ENCODE peak calls at places on chromosome 2, in nine cellular contexts. One of them, this sample, is unnamed.

GRCh38 chr2:235551965-235552364 is 58.1 kb downstream of the AGAP1 start:
- DNase-seq in activated CD4-positive, alpha-beta T cell treated with anti-CD3 and anti-CD28 coated beads, Interleukin-2, amount 10 ng/mL, durations not matched to agents 7 days and 5 days: no peak
- DNase-seq in AG08396: peak; percentile 51
- DNase-seq in neural crest cell: peak; percentile 20
- DNase-seq in omental fat pad: no peak
- DNase-seq in retinal pigment epithelial cell: no peak
- DNase-seq in T-cell: no peak
- DNase-seq in NCI-H345: peak; percentile 30
- DNase-seq in MV-4-11: no peak
- DNase-seq in this sample: no peak

GRCh38 chr2:216520156-216520555 is 21.5 kb downstream of the RPL37A start:
- DNase-seq in activated CD4-positive, alpha-beta T cell treated with anti-CD3 and anti-CD28 coated beads, Interleukin-2, amount 10 ng/mL, durations not matched to agents 7 days and 5 days: no peak
- DNase-seq in AG08396: no peak
- DNase-seq in neural crest cell: no peak
- DNase-seq in omental fat pad: no peak
- DNase-seq in retinal pigment epithelial cell: no peak
- DNase-seq in T-cell: no peak
- DNase-seq in NCI-H345: no peak
- DNase-seq in MV-4-11: no peak
- DNase-seq in this sample: no peak

GRCh38 chr2:59177748-59178147 is 936.6 kb upstream of the FANCL start:
- DNase-seq in activated CD4-positive, alpha-beta T cell treated with anti-CD3 and anti-CD28 coated beads, Interleukin-2, amount 10 ng/mL, durations not matched to agents 7 days and 5 days: no peak
- DNase-seq in AG08396: no peak
- DNase-seq in neural crest cell: no peak
- DNase-seq in omental fat pad: no peak
- DNase-seq in retinal pigment epithelial cell: no peak
- DNase-seq in T-cell: no peak
- DNase-seq in NCI-H345: peak; percentile 88
- DNase-seq in MV-4-11: no peak
- DNase-seq in this sample: no peak

GRCh38 chr2:54561795-54562592 is 105.9 kb downstream of the SPTBN1 start:
- DNase-seq in activated CD4-positive, alpha-beta T cell treated with anti-CD3 and anti-CD28 coated beads, Interleukin-2, amount 10 ng/mL, durations not matched to agents 7 days and 5 days: no peak
- DNase-seq in AG08396: no peak
- DNase-seq in neural crest cell: no peak
- DNase-seq in omental fat pad: no peak
- DNase-seq in retinal pigment epithelial cell: no peak
- DNase-seq in T-cell: no peak
- DNase-seq in NCI-H345: no peak
- DNase-seq in MV-4-11: peak; percentile 20
- DNase-seq in this sample: no peak

GRCh38 chr2:148998831-148999200 is 39.7 kb upstream of the LYPD6B start:
- DNase-seq in activated CD4-positive, alpha-beta T cell treated with anti-CD3 and anti-CD28 coated beads, Interleukin-2, amount 10 ng/mL, durations not matched to agents 7 days and 5 days: no peak
- DNase-seq in AG08396: no peak
- DNase-seq in neural crest cell: no peak
- DNase-seq in omental fat pad: no peak
- DNase-seq in retinal pigment epithelial cell: no peak
- DNase-seq in T-cell: no peak
- DNase-seq in NCI-H345: no peak
- DNase-seq in MV-4-11: no peak
- DNase-seq in this sample: no peak

GRCh38 chr2:1141079-1141478 is 190.4 kb downstream of the SNTG2 start:
- DNase-seq in activated CD4-positive, alpha-beta T cell treated with anti-CD3 and anti-CD28 coated beads, Interleukin-2, amount 10 ng/mL, durations not matched to agents 7 days and 5 days: no peak
- DNase-seq in AG08396: no peak
- DNase-seq in neural crest cell: no peak
- DNase-seq in omental fat pad: no peak
- DNase-seq in retinal pigment epithelial cell: no peak
- DNase-seq in T-cell: no peak
- DNase-seq in NCI-H345: no peak
- DNase-seq in MV-4-11: no peak
- DNase-seq in this sample: no peak

GRCh38 chr2:74915743-74916142 is 42.7 kb upstream of the POLE4 start:
- DNase-seq in activated CD4-positive, alpha-beta T cell treated with anti-CD3 and anti-CD28 coated beads, Interleukin-2, amount 10 ng/mL, durations not matched to agents 7 days and 5 days: peak; percentile 32
- DNase-seq in AG08396: no peak
- DNase-seq in neural crest cell: no peak
- DNase-seq in omental fat pad: no peak
- DNase-seq in retinal pigment epithelial cell: no peak
- DNase-seq in T-cell: no peak
- DNase-seq in NCI-H345: no peak
- DNase-seq in MV-4-11: peak; percentile 79
- DNase-seq in this sample: no peak

GRCh38 chr2:207746131-207746530 is 23.6 kb downstream of the FZD5 start:
- DNase-seq in activated CD4-positive, alpha-beta T cell treated with anti-CD3 and anti-CD28 coated beads, Interleukin-2, amount 10 ng/mL, durations not matched to agents 7 days and 5 days: peak; percentile 67
- DNase-seq in AG08396: peak; percentile 68
- DNase-seq in neural crest cell: peak; percentile 46
- DNase-seq in omental fat pad: no peak
- DNase-seq in retinal pigment epithelial cell: no peak
- DNase-seq in T-cell: no peak
- DNase-seq in NCI-H345: peak; percentile 46
- DNase-seq in MV-4-11: peak; percentile 64
- DNase-seq in this sample: peak; percentile 37

GRCh38 chr2:69291004-69291650 is 95.9 kb downstream of the GFPT1 start:
- DNase-seq in activated CD4-positive, alpha-beta T cell treated with anti-CD3 and anti-CD28 coated beads, Interleukin-2, amount 10 ng/mL, durations not matched to agents 7 days and 5 days: no peak
- DNase-seq in AG08396: no peak
- DNase-seq in neural crest cell: no peak
- DNase-seq in omental fat pad: no peak
- DNase-seq in retinal pigment epithelial cell: no peak
- DNase-seq in T-cell: no peak
- DNase-seq in NCI-H345: no peak
- DNase-seq in MV-4-11: no peak
- DNase-seq in this sample: no peak

GRCh38 chr2:200443376-200443775 is 66.5 kb downstream of the KCTD18 start:
- DNase-seq in activated CD4-positive, alpha-beta T cell treated with anti-CD3 and anti-CD28 coated beads, Interleukin-2, amount 10 ng/mL, durations not matched to agents 7 days and 5 days: no peak
- DNase-seq in AG08396: no peak
- DNase-seq in neural crest cell: no peak
- DNase-seq in omental fat pad: no peak
- DNase-seq in retinal pigment epithelial cell: no peak
- DNase-seq in T-cell: no peak
- DNase-seq in NCI-H345: no peak
- DNase-seq in MV-4-11: peak; percentile 67
- DNase-seq in this sample: no peak

GRCh38 chr2:173354601-173355131 is at the start of gene CDCA7:
- DNase-seq in activated CD4-positive, alpha-beta T cell treated with anti-CD3 and anti-CD28 coated beads, Interleukin-2, amount 10 ng/mL, durations not matched to agents 7 days and 5 days: peak; percentile 78
- DNase-seq in AG08396: peak; percentile 84
- DNase-seq in neural crest cell: peak; percentile 82
- DNase-seq in omental fat pad: no peak
- DNase-seq in retinal pigment epithelial cell: no peak
- DNase-seq in T-cell: no peak
- DNase-seq in NCI-H345: peak; percentile 80
- DNase-seq in MV-4-11: peak; percentile 65
- DNase-seq in this sample: peak; percentile 33

GRCh38 chr2:158931577-158931976 is 36.9 kb upstream of the TANC1 start:
- DNase-seq in activated CD4-positive, alpha-beta T cell treated with anti-CD3 and anti-CD28 coated beads, Interleukin-2, amount 10 ng/mL, durations not matched to agents 7 days and 5 days: no peak
- DNase-seq in AG08396: peak; percentile 49
- DNase-seq in neural crest cell: no peak
- DNase-seq in omental fat pad: no peak
- DNase-seq in retinal pigment epithelial cell: peak; percentile 21
- DNase-seq in T-cell: no peak
- DNase-seq in NCI-H345: no peak
- DNase-seq in MV-4-11: peak; percentile 37
- DNase-seq in this sample: no peak

GRCh38 chr2:214412679-214413078 is 1.8 kb downstream of the VWC2L start:
- DNase-seq in activated CD4-positive, alpha-beta T cell treated with anti-CD3 and anti-CD28 coated beads, Interleukin-2, amount 10 ng/mL, durations not matched to agents 7 days and 5 days: no peak
- DNase-seq in AG08396: no peak
- DNase-seq in neural crest cell: no peak
- DNase-seq in omental fat pad: no peak
- DNase-seq in retinal pigment epithelial cell: no peak
- DNase-seq in T-cell: no peak
- DNase-seq in NCI-H345: no peak
- DNase-seq in MV-4-11: no peak
- DNase-seq in this sample: no peak

GRCh38 chr2:108124733-108125132 is 115.0 kb upstream of the SULT1C3 start:
- DNase-seq in activated CD4-positive, alpha-beta T cell treated with anti-CD3 and anti-CD28 coated beads, Interleukin-2, amount 10 ng/mL, durations not matched to agents 7 days and 5 days: no peak
- DNase-seq in AG08396: no peak
- DNase-seq in neural crest cell: no peak
- DNase-seq in omental fat pad: no peak
- DNase-seq in retinal pigment epithelial cell: no peak
- DNase-seq in T-cell: no peak
- DNase-seq in NCI-H345: no peak
- DNase-seq in MV-4-11: no peak
- DNase-seq in this sample: no peak

GRCh38 chr2:68936462-68936861 is 16.2 kb downstream of the GKN2 start:
- DNase-seq in activated CD4-positive, alpha-beta T cell treated with anti-CD3 and anti-CD28 coated beads, Interleukin-2, amount 10 ng/mL, durations not matched to agents 7 days and 5 days: no peak
- DNase-seq in AG08396: peak; percentile 32
- DNase-seq in neural crest cell: no peak
- DNase-seq in omental fat pad: no peak
- DNase-seq in retinal pigment epithelial cell: no peak
- DNase-seq in T-cell: no peak
- DNase-seq in NCI-H345: no peak
- DNase-seq in MV-4-11: no peak
- DNase-seq in this sample: no peak

GRCh38 chr2:48398285-48399135 is 131.4 kb upstream of the STON1 start:
- DNase-seq in activated CD4-positive, alpha-beta T cell treated with anti-CD3 and anti-CD28 coated beads, Interleukin-2, amount 10 ng/mL, durations not matched to agents 7 days and 5 days: no peak
- DNase-seq in AG08396: no peak
- DNase-seq in neural crest cell: peak; percentile 25
- DNase-seq in omental fat pad: no peak
- DNase-seq in retinal pigment epithelial cell: no peak
- DNase-seq in T-cell: no peak
- DNase-seq in NCI-H345: peak; percentile 83
- DNase-seq in MV-4-11: peak; percentile 17
- DNase-seq in this sample: no peak

GRCh38 chr2:230665263-230665691 is 47.4 kb upstream of the CAB39 start:
- DNase-seq in activated CD4-positive, alpha-beta T cell treated with anti-CD3 and anti-CD28 coated beads, Interleukin-2, amount 10 ng/mL, durations not matched to agents 7 days and 5 days: no peak
- DNase-seq in AG08396: no peak
- DNase-seq in neural crest cell: no peak
- DNase-seq in omental fat pad: no peak
- DNase-seq in retinal pigment epithelial cell: no peak
- DNase-seq in T-cell: no peak
- DNase-seq in NCI-H345: no peak
- DNase-seq in MV-4-11: no peak
- DNase-seq in this sample: no peak

GRCh38 chr2:79612999-79613398 is 100.1 kb downstream of the CTNNA2 start:
- DNase-seq in activated CD4-positive, alpha-beta T cell treated with anti-CD3 and anti-CD28 coated beads, Interleukin-2, amount 10 ng/mL, durations not matched to agents 7 days and 5 days: no peak
- DNase-seq in AG08396: no peak
- DNase-seq in neural crest cell: no peak
- DNase-seq in omental fat pad: no peak
- DNase-seq in retinal pigment epithelial cell: no peak
- DNase-seq in T-cell: no peak
- DNase-seq in NCI-H345: no peak
- DNase-seq in MV-4-11: no peak
- DNase-seq in this sample: no peak

GRCh38 chr2:42978887-42979415 is 186.6 kb upstream of the HAAO start:
- DNase-seq in activated CD4-positive, alpha-beta T cell treated with anti-CD3 and anti-CD28 coated beads, Interleukin-2, amount 10 ng/mL, durations not matched to agents 7 days and 5 days: no peak
- DNase-seq in AG08396: no peak
- DNase-seq in neural crest cell: no peak
- DNase-seq in omental fat pad: no peak
- DNase-seq in retinal pigment epithelial cell: no peak
- DNase-seq in T-cell: no peak
- DNase-seq in NCI-H345: no peak
- DNase-seq in MV-4-11: no peak
- DNase-seq in this sample: no peak

GRCh38 chr2:182077451-182078142 is 91.9 kb downstream of the PPP1R1C start:
- DNase-seq in activated CD4-positive, alpha-beta T cell treated with anti-CD3 and anti-CD28 coated beads, Interleukin-2, amount 10 ng/mL, durations not matched to agents 7 days and 5 days: peak; percentile 39
- DNase-seq in AG08396: peak; percentile 48
- DNase-seq in neural crest cell: peak; percentile 58
- DNase-seq in omental fat pad: no peak
- DNase-seq in retinal pigment epithelial cell: peak; percentile 98
- DNase-seq in T-cell: no peak
- DNase-seq in NCI-H345: peak; percentile 81
- DNase-seq in MV-4-11: peak; percentile 68
- DNase-seq in this sample: no peak

GRCh38 chr2:43931293-43931692 is 64.5 kb downstream of the LRPPRC start:
- DNase-seq in activated CD4-positive, alpha-beta T cell treated with anti-CD3 and anti-CD28 coated beads, Interleukin-2, amount 10 ng/mL, durations not matched to agents 7 days and 5 days: no peak
- DNase-seq in AG08396: no peak
- DNase-seq in neural crest cell: no peak
- DNase-seq in omental fat pad: no peak
- DNase-seq in retinal pigment epithelial cell: no peak
- DNase-seq in T-cell: no peak
- DNase-seq in NCI-H345: no peak
- DNase-seq in MV-4-11: no peak
- DNase-seq in this sample: no peak

This sample was measured in CD8-positive, alpha-beta T cell.